ENCODE peak calls at places on chromosome 14, in five cellular contexts. M, H, C, J and Z are unnamed samples.

GRCh38 chr14:53695692-53696091 is 260.9 kb downstream of the BMP4 start:
- DNase-seq in H (no peak), M (no peak), J (no peak), C (no peak), Z (no peak)

GRCh38 chr14:53217283-53217994 is 64.3 kb upstream of the DDHD1 start:
- DNase-seq in M (peak; percentile 76), J (peak; percentile 55), H (peak; percentile 60), C (peak; percentile 82), Z (peak; percentile 40)

GRCh38 chr14:54490448-54490805 is 1.6 kb upstream of the GMFB start:
- DNase-seq in J (no peak), M (no peak), C (no peak), H (no peak), Z (no peak)

GRCh38 chr14:90615444-90616095 is 200.7 kb downstream of the TTC7B start:
- DNase-seq in H (no peak), M (no peak), C (no peak), J (no peak), Z (no peak)

GRCh38 chr14:51548187-51548586 is 103.5 kb upstream of the FRMD6 start:
- DNase-seq in M (no peak), J (no peak), C (no peak), H (no peak), Z (no peak)

GRCh38 chr14:28758253-28758915 is 8.2 kb upstream of the FOXG1 start:
- DNase-seq in H (no peak), C (no peak), J (no peak), M (no peak), Z (no peak)

GRCh38 chr14:75864352-75864751 is 117.4 kb downstream of the TGFB3 start:
- DNase-seq in H (no peak), M (no peak), J (no peak), C (no peak), Z (no peak)

GRCh38 chr14:77026166-77026929 is 2.2 kb downstream of the IRF2BPL start:
- DNase-seq in H (peak; percentile 64), C (no peak), M (peak; percentile 52), J (no peak), Z (no peak)

GRCh38 chr14:98173291-98173690 is 1098.7 kb downstream of the BCL11B start:
- DNase-seq in J (no peak), M (no peak), H (no peak), C (no peak), Z (no peak)

GRCh38 chr14:87461704-87462103 is 531.3 kb downstream of the GALC start:
- DNase-seq in H (no peak), C (no peak), M (no peak), J (no peak), Z (no peak)

GRCh38 chr14:28755198-28755794 is 11.3 kb upstream of the FOXG1 start:
- DNase-seq in C (no peak), M (no peak), H (no peak), J (no peak), Z (no peak)

GRCh38 chr14:57492859-57493258 is 798 bp downstream of the CCDC198 start:
- DNase-seq in M (no peak), J (no peak), C (no peak), H (no peak), Z (no peak)

GRCh38 chr14:54676822-54677708 is 110.1 kb downstream of the SAMD4A start:
- DNase-seq in C (no peak), H (no peak), J (peak; percentile 69), M (no peak), Z (peak; percentile 42)

GRCh38 chr14:49880267-49881064 is 12.4 kb upstream of the ARF6 start:
- DNase-seq in J (no peak), C (no peak), H (no peak), M (no peak), Z (no peak)

GRCh38 chr14:24904533-24904932 is 145.4 kb downstream of the STXBP6 start:
- DNase-seq in H (no peak), M (no peak), J (no peak), C (no peak), Z (no peak)

GRCh38 chr14:75223664-75224154 is 47.3 kb upstream of the TMED10 start:
- DNase-seq in H (no peak), M (no peak), J (no peak), C (no peak), Z (no peak)

GRCh38 chr14:93115920-93116675 is at the start of gene ITPK1:
- DNase-seq in M (peak; percentile 63), C (peak; percentile 73), J (peak; percentile 66), H (peak; percentile 72), Z (peak; percentile 33)

GRCh38 chr14:74948228-74949175 is 6.9 kb downstream of the PGF start:
- DNase-seq in J (no peak), H (no peak), C (no peak), M (no peak), Z (no peak)

GRCh38 chr14:100844846-100845245 is 18.9 kb downstream of the MEG3 start:
- DNase-seq in J (no peak), H (no peak), C (no peak), M (no peak), Z (no peak)

GRCh38 chr14:20302042-20302761 is 3.5 kb downstream of the TTC5 start:
- DNase-seq in C (no peak), J (no peak), M (no peak), H (no peak), Z (no peak)

GRCh38 chr14:23663127-23663526 is 27.0 kb downstream of the DHRS2 start:
- DNase-seq in C (no peak), H (no peak), J (no peak), M (no peak), Z (no peak)

GRCh38 chr14:24123465-24124417 is 6.7 kb upstream of the FITM1 start:
- DNase-seq in J (no peak), C (peak; percentile 29), M (no peak), H (no peak), Z (no peak)

GRCh38 chr14:103728141-103728540 is 12.5 kb downstream of the ZFYVE21 start:
- DNase-seq in J (no peak), M (no peak), H (no peak), C (no peak), Z (no peak)

GRCh38 chr14:72583316-72584272 is 310.3 kb downstream of the DPF3 start:
- DNase-seq in H (no peak), C (no peak), J (no peak), M (no peak), Z (no peak)
- H3K27ac ChIP-seq in H (no peak overlapping the region), C (no peak overlapping the region), J (no peak overlapping the region), M (no peak overlapping the region), Z (no peak overlapping the region)

DNA sequence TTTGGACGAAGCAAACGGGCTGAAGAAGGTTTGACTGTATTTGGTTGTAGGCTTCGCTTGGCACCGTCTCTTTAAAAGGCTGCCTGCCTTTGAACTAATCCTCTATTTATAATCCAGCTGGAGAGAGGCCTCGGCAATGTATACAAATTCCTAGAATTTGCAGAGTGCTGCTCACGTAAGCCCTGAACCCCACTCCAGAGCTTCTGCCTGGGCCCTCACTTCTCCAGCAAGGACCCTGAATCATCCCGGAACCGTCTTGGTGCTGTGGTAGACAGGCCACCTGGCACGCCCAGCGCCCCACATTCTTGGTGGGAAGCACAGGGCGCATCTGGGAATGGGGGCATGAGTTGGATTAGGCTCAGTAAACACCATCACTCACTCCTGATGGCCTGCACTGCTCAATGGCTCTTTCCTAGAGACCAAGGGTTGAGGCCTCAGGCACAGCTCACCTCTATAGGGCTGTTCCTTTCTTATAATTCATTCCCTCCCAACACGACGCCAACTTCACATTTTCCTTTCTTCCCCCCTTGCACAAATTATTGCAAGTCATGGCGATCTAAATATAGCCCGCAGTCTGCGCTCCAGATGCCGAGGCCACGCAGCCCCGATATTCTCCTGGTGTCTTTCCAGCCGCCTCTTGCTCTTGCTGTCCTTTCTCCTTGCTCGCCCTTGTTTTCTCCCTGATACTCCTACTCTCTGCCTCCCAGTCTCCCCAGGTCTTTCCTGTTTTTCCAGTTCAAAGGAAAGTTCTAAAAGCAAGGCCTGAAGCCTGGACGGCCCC is 141.0 kb downstream of the ZFP36L1 start:
- DNase-seq in J (no peak), C (peak; percentile 52), H (peak; percentile 65), M (no peak), Z (no peak)
- TF ChIP-seq EP300 in J (no peak), C (no peak), H (no peak), M (peak; percentile 25), Z (no peak)

GRCh38 chr14:32545858-32546210 is 216.7 kb downstream of the AKAP6 start:
- DNase-seq in J (no peak), H (no peak), C (no peak), M (no peak), Z (no peak)
- H3K4me3 ChIP-seq in J (no peak overlapping the region), H (no peak overlapping the region), C (no peak overlapping the region), M (no peak overlapping the region), Z (no peak overlapping the region)

GRCh38 chr14:61474671-61475070 is 153.3 kb downstream of the PRKCH start:
- DNase-seq in M (no peak), H (no peak), C (no peak), J (no peak), Z (no peak)

GRCh38 chr14:61476737-61477410 is 155.5 kb downstream of the PRKCH start:
- DNase-seq in J (peak; percentile 50), H (no peak), C (no peak), M (peak; percentile 48), Z (no peak)

GRCh38 chr14:61475316-61475715 is 153.9 kb downstream of the PRKCH start:
- DNase-seq in H (no peak), M (no peak), C (no peak), J (peak; percentile 53), Z (no peak)

GRCh38 chr14:61477845-61478438 is 156.6 kb downstream of the PRKCH start:
- DNase-seq in J (no peak), H (peak; percentile 37), M (peak; percentile 89), C (no peak), Z (no peak)

DNA sequence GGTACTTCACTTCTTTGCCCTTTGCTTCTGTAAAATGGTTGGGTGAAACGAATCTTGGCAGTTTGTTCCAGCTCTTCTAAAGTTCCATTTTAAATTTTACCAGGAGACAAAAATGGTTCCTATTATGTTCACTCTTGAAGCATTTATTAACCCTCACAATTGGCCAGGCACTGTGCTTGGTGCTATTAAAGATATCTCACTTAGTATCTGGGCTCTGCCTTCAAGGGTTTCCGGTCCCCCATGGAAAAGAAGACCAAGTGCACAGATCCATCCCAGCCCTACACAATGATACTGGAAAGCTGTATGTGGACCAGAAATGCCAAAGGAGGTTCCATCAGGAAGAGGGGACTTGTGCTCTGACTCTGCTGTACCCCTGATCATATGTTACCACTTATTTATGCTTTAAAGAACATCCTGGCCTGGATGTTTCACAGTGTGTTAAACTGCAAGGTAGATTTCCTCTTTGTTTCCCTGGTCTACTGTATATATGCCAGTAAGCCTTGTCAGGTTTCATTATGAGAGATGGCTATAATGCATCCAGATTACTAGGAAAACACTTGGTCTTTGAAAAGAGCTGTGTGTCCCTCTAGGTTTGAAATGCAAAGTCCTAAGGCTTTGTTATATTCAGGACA is 154.8 kb downstream of the PRKCH start:
- DNase-seq in H (no peak), M (no peak), J (no peak), C (no peak), Z (no peak)
- H3K27ac ChIP-seq in H (peak overlapping the region; percentile 75), M (peak overlapping the region; percentile 84), J (peak overlapping the region; percentile 96), C (peak overlapping the region; percentile 82), Z (peak overlapping the region; percentile 86)